ENCODE peak calls at places on chromosomes 7 and 10, in five cellular contexts. J is stimulated activated CD8-positive, alpha-beta memory T cell treated with anti-CD3 and anti-CD28 coated beads, Interleukin-2, amount 100 ng/mL, for 48 hours; G is astrocyte of the cerebellum; Y is CD4-positive, alpha-beta T cell; P is HS-27A. A is an unnamed sample.

GRCh38 chr7:151808296-151809155 is 68.4 kb downstream of the PRKAG2 start:
- DNase-seq in Y (no peak), G (no peak), P (peak), J (no peak), A (no peak)

GRCh38 chr7:134645935-134646334 is 718 bp upstream of the BPGM start:
- DNase-seq in P (no peak), G (no peak), J (no peak), Y (peak), A (no peak)

GRCh38 chr10:76871697-76872295 is 765.8 kb downstream of the KCNMA1 start:
- DNase-seq in P (no peak), Y (no peak), G (no peak), J (no peak), A (no peak)

GRCh38 chr7:111788426-111788825 is 226.1 kb upstream of the IMMP2L start:
- DNase-seq in P (no peak), G (no peak), Y (no peak), J (no peak), A (no peak)

GRCh38 chr7:4286281-4286680 is 395.8 kb upstream of the FOXK1 start:
- DNase-seq in J (no peak), P (no peak), Y (no peak), G (no peak), A (no peak)

GRCh38 chr10:124012066-124012465 is 81.3 kb downstream of the CHST15 start:
- DNase-seq in G (no peak), J (no peak), Y (no peak), P (no peak), A (no peak)

GRCh38 chr7:126605056-126605455 is 647.7 kb downstream of the GRM8 start:
- DNase-seq in P (no peak), J (no peak), Y (no peak), G (no peak), A (no peak)

GRCh38 chr10:68816796-68817412 is 10.4 kb upstream of the STOX1 start:
- DNase-seq in G (no peak), J (no peak), P (no peak), Y (no peak), A (no peak)

GRCh38 chr10:127150136-127150535 is 46.3 kb downstream of the INSYN2A start:
- DNase-seq in J (no peak), G (peak), P (peak), Y (no peak), A (no peak)

GRCh38 chr7:100544949-100545635 is 6.1 kb downstream of the AGFG2 start:
- DNase-seq in G (no peak), Y (no peak), P (peak), J (no peak), A (no peak)

GRCh38 chr10:122142652-122143237 is 128.4 kb upstream of the BTBD16 start:
- DNase-seq in Y (no peak), P (no peak), J (peak), G (no peak), A (no peak)

GRCh38 chr10:58322072-58322834 is 12.6 kb upstream of the UBE2D1 start:
- DNase-seq in G (no peak), P (no peak), J (no peak), Y (no peak), A (no peak)

GRCh38 chr10:70350501-70350900 is 31.9 kb downstream of the LRRC20 start:
- DNase-seq in G (no peak), J (no peak), Y (no peak), P (no peak), A (no peak)

GRCh38 chr10:5752301-5752871 is 60.8 kb downstream of the GDI2 start:
- DNase-seq in J (no peak), Y (no peak), P (no peak), G (no peak), A (no peak)

A was measured in NCI-H1048.